ENCODE peak calls at places on chromosome X, in eight cellular contexts. U, M, T, O, G, E, X and N are unnamed samples. For H3K27me3, the result is how much of the 10 kb centered on the place peaks cover.

GRCh38 chrX:79506001-79506400 is 138.9 kb upstream of the ITM2A start:
- DNase-seq in X (no peak), T (no peak), O (no peak), M (no peak), E (no peak), U (no peak), G (no peak), N (peak)

GRCh38 chrX:11886745-11887144 is 128.7 kb downstream of the MSL3 start:
- DNase-seq in M (peak), E (no peak), U (no peak), G (no peak), O (no peak), T (no peak), X (no peak), N (peak)

GRCh38 chrX:53312946-53313745 is 31.8 kb upstream of the IQSEC2 start:
- DNase-seq in X (peak), O (peak), M (peak), G (peak), T (peak), E (peak), U (peak), N (peak)

GRCh38 chrX:47097018-47097417 is 18.8 kb downstream of the RGN start:
- DNase-seq in E (no peak), T (no peak), X (no peak), G (peak), O (no peak), U (no peak), M (no peak), N (no peak)

GRCh38 chrX:734411-734810 is 103.8 kb downstream of the SHOX start:
- DNase-seq in T (no peak), M (no peak), U (no peak), X (no peak), O (no peak), G (no peak), E (no peak), N (no peak)

GRCh38 chrX:74520896-74521295 is 93.5 kb downstream of the RLIM start:
- DNase-seq in G (no peak), M (no peak), T (no peak), X (no peak), E (no peak), U (no peak), O (no peak), N (no peak)

GRCh38 chrX:107537815-107538214 is 88.4 kb downstream of the FRMPD3 start:
- DNase-seq in O (peak), M (peak), U (no peak), T (peak), X (no peak), E (no peak), G (peak), N (peak)

GRCh38 chrX:146238173-146238572 is 420.5 kb downstream of the SLITRK2 start:
- DNase-seq in T (no peak), G (no peak), X (no peak), E (no peak), M (no peak), O (no peak), U (no peak), N (peak)

GRCh38 chrX:16603822-16604221 is 46.1 kb upstream of the S100G start:
- DNase-seq in O (no peak), T (no peak), E (no peak), M (no peak), G (no peak), U (no peak), X (no peak), N (peak)

GRCh38 chrX:148298737-148299136 is 201.7 kb upstream of the AFF2 start:
- DNase-seq in G (no peak), X (no peak), M (no peak), E (no peak), O (peak), T (no peak), U (no peak), N (no peak)

GRCh38 chrX:131841496-131842410 is 181.3 kb upstream of the STK26 start:
- DNase-seq in M (peak), U (no peak), T (peak), X (no peak), O (no peak), E (no peak), G (peak), N (peak)

GRCh38 chrX:48854898-48855297 is 19.5 kb upstream of the PCSK1N start:
- DNase-seq in G (peak), X (no peak), T (peak), U (no peak), O (no peak), M (no peak), E (no peak), N (peak)

GRCh38 chrX:151796576-151796975 is 62.0 kb downstream of the CNGA2 start:
- DNase-seq in X (no peak), O (no peak), E (no peak), T (no peak), U (no peak), G (no peak), M (no peak), N (peak)

GRCh38 chrX:148601034-148601433 is 100.6 kb downstream of the AFF2 start:
- DNase-seq in U (no peak), O (no peak), G (no peak), M (no peak), T (no peak), X (no peak), E (no peak), N (peak)

GRCh38 chrX:49767231-49767630 is 61.9 kb upstream of the PAGE4 start:
- DNase-seq in E (no peak), U (no peak), O (no peak), M (no peak), X (no peak), G (no peak), T (no peak), N (no peak)

GRCh38 chrX:21993265-21993664 is 38.9 kb upstream of the PHEX start:
- DNase-seq in X (no peak), O (no peak), E (no peak), T (no peak), G (no peak), M (no peak), U (no peak), N (no peak)

GRCh38 chrX:116417968-116418367 is 18.4 kb upstream of the SLC6A14 start:
- DNase-seq in E (no peak), M (no peak), U (no peak), T (no peak), O (no peak), G (no peak), X (no peak), N (peak)

GRCh38 chrX:151633157-151633556 is 62.1 kb upstream of the PRRG3 start:
- DNase-seq in O (no peak), M (no peak), U (no peak), G (peak), X (no peak), E (no peak), T (no peak), N (no peak)

GRCh38 chrX:121802881-121803412 is 755.5 kb downstream of the GLUD2 start:
- DNase-seq in X (no peak), E (no peak), T (no peak), U (no peak), G (peak), M (no peak), O (peak), N (no peak)

GRCh38 chrX:74505437-74505836 is 84.1 kb downstream of the SLC16A2 start:
- DNase-seq in T (no peak), E (no peak), M (no peak), U (no peak), O (no peak), X (no peak), G (no peak), N (no peak)

GRCh38 chrX:50677789-50678188 is 136.2 kb downstream of the SHROOM4 start:
- DNase-seq in E (no peak), G (no peak), M (no peak), T (no peak), O (no peak), U (no peak), X (no peak), N (peak)

GRCh38 chrX:150213481-150214030 is 149.6 kb upstream of the MAMLD1 start:
- DNase-seq in X (no peak), M (no peak), O (no peak), E (no peak), G (no peak), T (no peak), U (no peak), N (no peak)

GRCh38 chrX:54695816-54696487 is 102.1 kb downstream of the ITIH6 start:
- DNase-seq in U (no peak), E (no peak), M (no peak), G (no peak), O (no peak), X (no peak), T (no peak), N (no peak)

GRCh38 chrX:41906515-41907165 is 16.7 kb downstream of the CASK start:
- DNase-seq in M (no peak), O (no peak), X (no peak), T (no peak), U (no peak), G (no peak), E (no peak), N (peak)

GRCh38 chrX:140713174-140713539 is 3.6 kb downstream of the LINC00632 start:
- DNase-seq in X (no peak), M (no peak), G (no peak), T (no peak), U (no peak), O (peak), E (no peak), N (no peak)

GRCh38 chrX:40912576-40912975 is 172.7 kb upstream of the USP9X start:
- DNase-seq in X (no peak), U (no peak), M (no peak), O (no peak), T (no peak), G (no peak), E (no peak), N (peak)

GRCh38 chrX:106726485-106727437 is at the start of gene RNF128:
- DNase-seq in G (peak), M (peak), T (no peak), O (peak), E (peak), X (peak), U (no peak), N (peak)

GRCh38 chrX:144730486-144730885 is 516.8 kb upstream of the SPANXN1 start:
- DNase-seq in G (no peak), M (no peak), U (no peak), E (no peak), O (no peak), T (no peak), X (no peak), N (no peak)

DNA sequence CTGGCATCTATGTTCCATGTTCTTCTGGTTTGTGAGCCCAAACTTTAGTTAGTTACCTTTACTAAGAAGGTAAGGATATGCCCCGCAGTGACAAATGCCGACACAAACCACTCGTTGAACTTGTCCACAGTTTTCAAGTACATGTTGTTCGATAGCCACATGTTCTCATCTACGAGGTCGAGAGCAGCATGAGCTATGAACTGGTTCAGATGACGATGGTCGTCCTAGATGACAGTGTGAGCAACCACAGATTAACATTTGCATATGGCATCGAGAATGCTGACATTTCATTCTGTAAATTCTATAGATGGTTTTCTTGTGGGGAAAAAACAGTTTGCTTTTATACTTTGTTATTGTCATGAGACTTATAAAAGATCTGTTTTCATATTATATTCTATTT is 18.0 kb downstream of the TRAPPC2 start:
- DNase-seq in M (no peak), E (no peak), X (no peak), T (no peak), U (no peak), G (no peak), O (peak), N (no peak)
- H3K27me3 ChIP-seq in M (under half), E (under half), X (under half), T (under half), U (under half), G (under half), O (under half), N (under half)

GRCh38 chrX:153921070-153921469 is 5.0 kb downstream of the ARHGAP4 start:
- DNase-seq in M (no peak), O (no peak), X (no peak), G (no peak), U (no peak), E (no peak), T (no peak), N (no peak)

GRCh38 chrX:153924149-153924861 is 1.8 kb downstream of the ARHGAP4 start:
- DNase-seq in U (no peak), T (peak), M (peak), G (peak), X (peak), O (peak), E (no peak), N (no peak)

GRCh38 chrX:153922286-153922573 is 3.8 kb downstream of the ARHGAP4 start:
- DNase-seq in X (no peak), E (no peak), U (no peak), G (no peak), M (no peak), O (no peak), T (no peak), N (no peak)

GRCh38 chrX:153921511-153922285 is 4.4 kb downstream of the ARHGAP4 start:
- DNase-seq in T (no peak), M (no peak), U (no peak), G (no peak), E (no peak), X (no peak), O (no peak), N (no peak)

GRCh38 chrX:153922932-153923857 is 2.9 kb downstream of the ARHGAP4 start:
- DNase-seq in M (peak), O (no peak), X (peak), G (peak), T (no peak), U (peak), E (peak), N (no peak)
- H3K4me3 ChIP-seq in M (no peak), O (peak), X (no peak), G (no peak), T (no peak), U (no peak), E (no peak), N (no peak)

GRCh38 chrX:130117166-130117565 is 6.9 kb upstream of the ELF4 start:
- DNase-seq in E (no peak), X (no peak), G (no peak), O (no peak), U (no peak), M (no peak), T (no peak), N (no peak)
- H3K27me3 ChIP-seq in E (under half), X (under half), G (under half), O (under half), U (under half), M (under half), T (under half), N (under half)

GRCh38 chrX:119686087-119686639 is 6.8 kb downstream of the SEPTIN6 start:
- DNase-seq in X (no peak), O (peak), E (peak), T (peak), U (peak), G (no peak), M (no peak), N (no peak)
- H3K4me3 ChIP-seq in X (no peak), O (peak), E (no peak), T (peak), U (no peak), G (no peak), M (no peak), N (no peak)

GRCh38 chrX:2677764-2678163 is 13.3 kb upstream of the CD99 start:
- DNase-seq in T (no peak), U (peak), G (no peak), X (peak), E (peak), M (peak), O (no peak), N (peak)

GRCh38 chrX:2678583-2678982 is 12.5 kb upstream of the CD99 start:
- DNase-seq in G (no peak), O (no peak), M (no peak), T (no peak), E (no peak), U (no peak), X (no peak), N (no peak)

GRCh38 chrX:2680486-2681348 is 10.4 kb upstream of the CD99 start:
- DNase-seq in O (no peak), U (no peak), E (no peak), T (no peak), M (no peak), G (no peak), X (no peak), N (no peak)

GRCh38 chrX:2676794-2677675 is 14.1 kb upstream of the CD99 start:
- DNase-seq in M (no peak), U (no peak), O (no peak), T (no peak), X (no peak), G (no peak), E (no peak), N (peak)

DNA sequence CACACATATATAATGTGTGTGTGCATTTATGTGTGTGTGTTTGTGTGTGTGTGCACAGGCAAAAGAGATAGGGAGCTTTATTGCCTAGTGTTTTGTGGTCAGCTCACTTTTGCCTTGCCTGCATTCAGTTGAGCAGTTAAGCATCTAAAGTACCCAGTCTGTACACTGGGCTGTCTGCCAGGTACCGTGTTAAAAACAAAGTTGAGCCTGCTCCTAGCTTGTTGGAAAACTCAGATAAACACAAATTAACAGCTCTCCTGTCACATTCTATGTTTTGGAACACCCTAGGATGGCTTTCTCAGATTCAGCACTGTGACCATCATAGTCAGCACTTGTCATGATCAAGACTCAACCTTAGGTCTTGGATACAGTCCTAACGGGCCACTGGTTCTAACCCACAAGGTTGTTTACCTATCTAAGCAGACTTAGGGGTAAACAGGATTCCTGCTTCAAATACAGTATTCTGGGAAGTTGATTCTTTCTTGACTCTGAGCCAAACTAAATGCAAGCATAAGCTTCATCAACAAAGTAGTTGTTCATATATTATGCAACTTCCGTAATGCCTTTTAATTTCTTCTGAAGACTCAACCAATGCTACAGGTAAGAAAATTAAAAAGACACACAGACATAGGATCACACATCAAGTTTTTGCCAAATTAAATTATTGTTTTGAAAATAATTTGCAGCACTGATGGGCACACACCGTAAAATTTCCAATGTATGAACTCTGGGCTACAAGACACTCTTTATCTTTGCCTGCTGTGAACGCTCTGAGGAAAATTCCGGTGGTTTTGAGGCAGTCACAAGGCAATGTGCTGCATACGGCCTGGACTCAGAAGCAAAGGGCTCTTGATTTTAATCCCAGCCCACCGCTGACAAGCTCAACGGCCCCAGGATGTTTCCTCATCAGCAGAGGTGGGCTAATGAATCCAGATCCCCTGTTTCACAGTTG is 11.3 kb upstream of the CD99 start:
- DNase-seq in M (peak), T (no peak), E (no peak), U (no peak), X (no peak), G (no peak), O (no peak), N (peak)
- H3K27me3 ChIP-seq in M (under half), T (under half), E (under half), U (under half), X (under half), G (under half), O (under half), N (under half)

GRCh38 chrX:155068165-155068564 is 2.8 kb downstream of the CMC4 start:
- DNase-seq in X (no peak), G (no peak), U (no peak), T (no peak), M (peak), O (no peak), E (no peak), N (peak)

GRCh38 chrX:155070038-155070437 is 898 bp downstream of the CMC4 start:
- DNase-seq in T (no peak), X (no peak), U (no peak), E (no peak), O (no peak), G (peak), M (no peak), N (no peak)

GRCh38 chrX:155069414-155069813 is 1.5 kb downstream of the CMC4 start:
- DNase-seq in U (no peak), E (no peak), M (no peak), G (no peak), X (no peak), O (no peak), T (no peak), N (no peak)

GRCh38 chrX:155061770-155062169 is 9.2 kb downstream of the CMC4 start:
- DNase-seq in U (no peak), O (no peak), M (no peak), X (no peak), G (no peak), E (no peak), T (no peak), N (no peak)

GRCh38 chrX:155065035-155065734 is 5.8 kb downstream of the CMC4 start:
- DNase-seq in U (no peak), M (peak), E (no peak), X (no peak), T (no peak), G (no peak), O (no peak), N (peak)
- H3K4me3 ChIP-seq in U (no peak), M (no peak), E (no peak), X (no peak), T (no peak), G (no peak), O (no peak), N (no peak)

GRCh38 chrX:77572322-77572721 is 125.1 kb downstream of the FGF16 start:
- DNase-seq in T (no peak), U (no peak), E (no peak), O (no peak), G (no peak), M (peak), X (no peak), N (peak)
- H3K27me3 ChIP-seq in T (under half), U (under half), E (under half), O (under half), G (under half), M (under half), X (under half), N (under half)

GRCh38 chrX:100969936-100970335 is 428 bp downstream of the ARL13A start:
- DNase-seq in T (no peak), U (no peak), X (no peak), O (no peak), G (no peak), M (no peak), E (no peak), N (no peak)

GRCh38 chrX:100975212-100975611 is 5.7 kb downstream of the ARL13A start:
- DNase-seq in M (peak), X (no peak), E (no peak), T (no peak), O (no peak), U (no peak), G (no peak), N (peak)

GRCh38 chrX:100969408-100969807 is at the start of gene ARL13A:
- DNase-seq in M (no peak), E (no peak), O (no peak), U (no peak), G (no peak), T (no peak), X (no peak), N (no peak)

GRCh38 chrX:100976211-100976610 is 6.7 kb downstream of the ARL13A start:
- DNase-seq in O (no peak), G (no peak), E (no peak), X (no peak), U (no peak), M (peak), T (no peak), N (peak)

GRCh38 chrX:100973411-100973810 is 3.9 kb downstream of the ARL13A start:
- DNase-seq in G (no peak), O (no peak), X (no peak), T (no peak), U (no peak), M (peak), E (no peak), N (peak)
- H3K4me3 ChIP-seq in G (no peak), O (no peak), X (no peak), T (no peak), U (no peak), M (no peak), E (no peak), N (no peak)